ENCODE peak calls at places on chromosomes 3 and 15, in five cellular contexts. One of them, this sample, is unnamed.

GRCh38 chr3:36792342-36792741 is 28.0 kb upstream of the DCLK3 start:
- DNase-seq in AG09309: no peak
- DNase-seq in progenitor cell of endocrine pancreas: peak; percentile 14
- DNase-seq in MCF 10A: peak; percentile 51
- DNase-seq in K562: peak; percentile 57
- DNase-seq in this sample: peak; percentile 31

GRCh38 chr15:98746756-98747155 is 98.4 kb downstream of the IGF1R start:
- DNase-seq in AG09309: no peak
- DNase-seq in progenitor cell of endocrine pancreas: no peak
- DNase-seq in MCF 10A: no peak
- DNase-seq in K562: no peak
- DNase-seq in this sample: no peak

GRCh38 chr3:11323827-11324226 is 51.6 kb downstream of the ATG7 start:
- DNase-seq in AG09309: peak; percentile 7
- DNase-seq in progenitor cell of endocrine pancreas: no peak
- DNase-seq in MCF 10A: no peak
- DNase-seq in K562: no peak
- DNase-seq in this sample: no peak

GRCh38 chr3:174330303-174330702 is 528.8 kb upstream of the NAALADL2 start:
- DNase-seq in AG09309: peak; percentile 81
- DNase-seq in progenitor cell of endocrine pancreas: no peak
- DNase-seq in MCF 10A: peak; percentile 46
- DNase-seq in K562: no peak
- DNase-seq in this sample: no peak

GRCh38 chr3:45968706-45969105 is 25.4 kb downstream of the CXCR6 start:
- DNase-seq in AG09309: no peak
- DNase-seq in progenitor cell of endocrine pancreas: no peak
- DNase-seq in MCF 10A: no peak
- DNase-seq in K562: no peak
- DNase-seq in this sample: no peak

GRCh38 chr3:53224026-53224425 is 31.8 kb downstream of the TKT start:
- DNase-seq in AG09309: no peak
- DNase-seq in progenitor cell of endocrine pancreas: no peak
- DNase-seq in MCF 10A: no peak
- DNase-seq in K562: no peak
- DNase-seq in this sample: no peak

GRCh38 chr15:32794973-32795372 is 77.2 kb downstream of the GREM1 start:
- DNase-seq in AG09309: no peak
- DNase-seq in progenitor cell of endocrine pancreas: no peak
- DNase-seq in MCF 10A: peak; percentile 73
- DNase-seq in K562: no peak
- DNase-seq in this sample: no peak

GRCh38 chr3:29557186-29557585 is 276.3 kb downstream of the RBMS3 start:
- DNase-seq in AG09309: no peak
- DNase-seq in progenitor cell of endocrine pancreas: no peak
- DNase-seq in MCF 10A: no peak
- DNase-seq in K562: no peak
- DNase-seq in this sample: no peak

GRCh38 chr3:101179637-101180036 is 140.7 kb downstream of the IMPG2 start:
- DNase-seq in AG09309: peak; percentile 64
- DNase-seq in progenitor cell of endocrine pancreas: no peak
- DNase-seq in MCF 10A: peak; percentile 21
- DNase-seq in K562: no peak
- DNase-seq in this sample: no peak

GRCh38 chr15:55282284-55282833 is 7.3 kb downstream of the RAB27A start:
- DNase-seq in AG09309: peak; percentile 74
- DNase-seq in progenitor cell of endocrine pancreas: no peak
- DNase-seq in MCF 10A: peak; percentile 72
- DNase-seq in K562: peak; percentile 41
- DNase-seq in this sample: no peak

GRCh38 chr15:70101459-70102113 is 3.9 kb upstream of the TLE3 start:
- DNase-seq in AG09309: peak; percentile 11
- DNase-seq in progenitor cell of endocrine pancreas: peak; percentile 60
- DNase-seq in MCF 10A: peak; percentile 95
- DNase-seq in K562: peak; percentile 73
- DNase-seq in this sample: no peak

GRCh38 chr3:13011369-13012227 is 61.6 kb downstream of the IQSEC1 start:
- DNase-seq in AG09309: no peak
- DNase-seq in progenitor cell of endocrine pancreas: no peak
- DNase-seq in MCF 10A: peak; percentile 50
- DNase-seq in K562: no peak
- DNase-seq in this sample: peak; percentile 88

GRCh38 chr15:79370716-79371115 is 59.8 kb downstream of the TMED3 start:
- DNase-seq in AG09309: peak; percentile 52
- DNase-seq in progenitor cell of endocrine pancreas: no peak
- DNase-seq in MCF 10A: no peak
- DNase-seq in K562: no peak
- DNase-seq in this sample: no peak

GRCh38 chr3:9278498-9278897 is 29.1 kb upstream of the SRGAP3 start:
- DNase-seq in AG09309: no peak
- DNase-seq in progenitor cell of endocrine pancreas: no peak
- DNase-seq in MCF 10A: no peak
- DNase-seq in K562: no peak
- DNase-seq in this sample: no peak

GRCh38 chr3:46930945-46931403 is 45.6 kb downstream of the CCDC12 start:
- DNase-seq in AG09309: no peak
- DNase-seq in progenitor cell of endocrine pancreas: no peak
- DNase-seq in MCF 10A: no peak
- DNase-seq in K562: no peak
- DNase-seq in this sample: no peak

GRCh38 chr3:128473180-128473519 is 6.5 kb upstream of the DNAJB8 start:
- DNase-seq in AG09309: no peak
- DNase-seq in progenitor cell of endocrine pancreas: no peak
- DNase-seq in MCF 10A: no peak
- DNase-seq in K562: no peak
- DNase-seq in this sample: no peak

GRCh38 chr3:62667714-62668113 is 207.5 kb downstream of the CADPS start:
- DNase-seq in AG09309: no peak
- DNase-seq in progenitor cell of endocrine pancreas: no peak
- DNase-seq in MCF 10A: peak; percentile 36
- DNase-seq in K562: peak; percentile 12
- DNase-seq in this sample: no peak

GRCh38 chr15:55775316-55775715 is 32.4 kb upstream of the PRTG start:
- DNase-seq in AG09309: peak; percentile 31
- DNase-seq in progenitor cell of endocrine pancreas: no peak
- DNase-seq in MCF 10A: peak; percentile 83
- DNase-seq in K562: no peak
- DNase-seq in this sample: no peak

GRCh38 chr3:102095383-102095782 is 246.1 kb downstream of the NFKBIZ start:
- DNase-seq in AG09309: no peak
- DNase-seq in progenitor cell of endocrine pancreas: no peak
- DNase-seq in MCF 10A: no peak
- DNase-seq in K562: no peak
- DNase-seq in this sample: no peak

GRCh38 chr3:100891033-100891432 is 102.2 kb downstream of the ABI3BP start:
- DNase-seq in AG09309: no peak
- DNase-seq in progenitor cell of endocrine pancreas: no peak
- DNase-seq in MCF 10A: peak; percentile 54
- DNase-seq in K562: no peak
- DNase-seq in this sample: no peak

GRCh38 chr3:169146112-169146665 is 517.3 kb downstream of the MECOM start:
- DNase-seq in AG09309: no peak
- DNase-seq in progenitor cell of endocrine pancreas: peak; percentile 29
- DNase-seq in MCF 10A: peak; percentile 75
- DNase-seq in K562: peak; percentile 58
- DNase-seq in this sample: peak; percentile 14

GRCh38 chr3:177554900-177555759 is 357.8 kb upstream of the TBL1XR1 start:
- DNase-seq in AG09309: peak; percentile 50
- DNase-seq in progenitor cell of endocrine pancreas: no peak
- DNase-seq in MCF 10A: peak; percentile 84
- DNase-seq in K562: no peak
- DNase-seq in this sample: no peak

GRCh38 chr3:140859592-140860336 is 81.9 kb upstream of the SLC25A36 start:
- DNase-seq in AG09309: no peak
- DNase-seq in progenitor cell of endocrine pancreas: no peak
- DNase-seq in MCF 10A: peak; percentile 13
- DNase-seq in K562: no peak
- DNase-seq in this sample: no peak

GRCh38 chr3:13057641-13058040 is 15.6 kb downstream of the IQSEC1 start:
- DNase-seq in AG09309: no peak
- DNase-seq in progenitor cell of endocrine pancreas: no peak
- DNase-seq in MCF 10A: no peak
- DNase-seq in K562: no peak
- DNase-seq in this sample: no peak

GRCh38 chr15:82532383-82532990 is 7.8 kb downstream of the RPS17 start:
- DNase-seq in AG09309: no peak
- DNase-seq in progenitor cell of endocrine pancreas: no peak
- DNase-seq in MCF 10A: peak; percentile 53
- DNase-seq in K562: no peak
- DNase-seq in this sample: no peak

GRCh38 chr15:82530006-82530405 is 10.3 kb downstream of the RPS17 start:
- DNase-seq in AG09309: no peak
- DNase-seq in progenitor cell of endocrine pancreas: no peak
- DNase-seq in MCF 10A: no peak
- DNase-seq in K562: no peak
- DNase-seq in this sample: no peak

GRCh38 chr15:82531496-82532382 is 8.5 kb downstream of the RPS17 start:
- DNase-seq in AG09309: no peak
- DNase-seq in progenitor cell of endocrine pancreas: no peak
- DNase-seq in MCF 10A: no peak
- DNase-seq in K562: no peak
- DNase-seq in this sample: no peak

GRCh38 chr15:82532991-82533481 is 7.2 kb downstream of the RPS17 start:
- DNase-seq in AG09309: no peak
- DNase-seq in progenitor cell of endocrine pancreas: no peak
- DNase-seq in MCF 10A: no peak
- DNase-seq in K562: no peak
- DNase-seq in this sample: no peak

DNA sequence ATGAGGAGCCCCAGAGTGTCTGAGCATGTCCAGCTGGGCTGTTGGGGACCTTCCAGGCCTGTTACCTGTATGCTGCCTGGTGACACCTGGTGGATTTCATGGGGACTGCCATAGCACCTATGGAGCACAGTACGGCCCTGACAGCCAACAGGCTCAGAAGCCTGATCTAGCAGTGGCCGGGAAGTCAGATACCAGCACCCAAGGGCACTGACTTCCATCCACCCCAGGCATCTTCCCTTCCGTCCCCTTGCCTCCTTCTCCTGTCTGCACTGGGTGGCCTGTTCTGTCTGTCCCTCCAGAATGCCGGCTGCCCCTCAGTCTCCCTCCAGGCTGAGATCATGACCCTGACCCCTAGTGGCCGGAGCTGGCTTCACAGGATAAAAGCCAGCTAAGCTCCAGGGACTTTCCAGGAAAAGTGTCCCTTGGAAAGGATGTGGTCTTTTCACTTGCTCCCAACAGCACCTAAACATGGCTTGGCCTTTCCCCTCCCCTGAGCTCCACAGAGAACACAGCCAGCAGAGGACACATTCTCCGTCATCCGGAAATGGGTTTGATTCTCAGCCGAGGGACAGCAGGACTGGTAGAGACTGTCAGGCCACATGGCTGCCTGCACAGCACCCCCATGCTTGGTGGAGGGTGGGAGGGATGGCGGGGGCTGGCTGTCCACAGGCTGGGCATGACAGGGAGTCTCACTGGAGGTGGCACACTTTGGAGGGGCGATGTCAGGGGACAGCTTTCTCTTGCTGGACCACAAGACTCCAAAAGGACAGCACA is 9.5 kb downstream of the RPS17 start:
- DNase-seq in AG09309: no peak
- DNase-seq in progenitor cell of endocrine pancreas: peak; percentile 60
- DNase-seq in MCF 10A: peak; percentile 76
- DNase-seq in K562: peak; percentile 73
- DNase-seq in this sample: peak; percentile 71
- TF ChIP-seq CTCF in AG09309: peak; percentile 83
- TF ChIP-seq CTCF in progenitor cell of endocrine pancreas: peak; percentile 91
- TF ChIP-seq CTCF in MCF 10A: peak; percentile 86
- TF ChIP-seq CTCF in K562: peak; percentile 53
- TF ChIP-seq CTCF in this sample: peak; percentile 80

DNA sequence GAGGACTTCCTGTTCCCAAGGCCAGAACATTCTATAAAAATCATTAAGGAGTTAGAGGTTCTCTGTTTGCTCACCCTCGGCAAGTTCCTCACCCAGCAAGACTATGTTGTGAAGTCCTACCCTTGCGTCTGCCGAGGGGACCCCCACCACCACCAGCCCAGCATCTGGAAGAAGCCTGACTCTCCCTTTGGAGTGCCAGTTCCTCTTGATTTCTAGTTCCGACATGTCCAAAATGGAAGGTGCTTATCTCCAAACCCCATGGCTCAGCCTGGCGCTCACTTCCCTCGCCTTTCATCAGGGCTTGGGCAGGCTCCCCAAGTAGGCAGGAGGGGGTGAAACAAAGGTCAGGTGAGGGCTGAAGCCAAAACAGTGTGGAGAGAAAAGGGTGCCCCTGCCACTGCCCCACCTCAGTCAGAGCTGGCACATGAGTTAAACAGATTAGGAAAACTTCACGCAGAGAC is 41.1 kb downstream of the BHLHE40 start:
- DNase-seq in AG09309: no peak
- DNase-seq in progenitor cell of endocrine pancreas: no peak
- DNase-seq in MCF 10A: no peak
- DNase-seq in K562: no peak
- DNase-seq in this sample: no peak
- TF ChIP-seq CTCF in AG09309: no peak
- TF ChIP-seq CTCF in progenitor cell of endocrine pancreas: no peak
- TF ChIP-seq CTCF in MCF 10A: no peak
- TF ChIP-seq CTCF in K562: no peak
- TF ChIP-seq CTCF in this sample: no peak

DNA sequence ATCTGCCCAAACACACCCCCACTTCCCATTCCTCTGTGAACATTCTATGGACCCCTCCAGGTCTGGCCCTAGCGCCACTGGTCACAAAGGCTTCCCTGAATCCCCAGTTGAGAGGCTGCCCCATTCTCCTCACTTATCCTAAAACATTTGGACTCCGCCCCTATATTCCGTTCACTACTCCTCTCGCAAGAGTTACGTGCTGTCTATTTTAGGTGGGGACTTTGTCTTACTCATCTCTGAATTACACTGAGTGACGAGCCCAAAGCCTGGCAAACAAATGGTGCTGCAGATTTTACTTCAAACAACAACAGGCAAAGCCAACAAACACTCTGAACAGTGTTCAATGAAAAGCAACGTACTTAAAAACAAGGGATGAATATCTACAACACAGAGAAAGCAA is 14.5 kb downstream of the PCSK6 start:
- DNase-seq in AG09309: no peak
- DNase-seq in progenitor cell of endocrine pancreas: no peak
- DNase-seq in MCF 10A: no peak
- DNase-seq in K562: no peak
- DNase-seq in this sample: no peak
- TF ChIP-seq CTCF in AG09309: no peak
- TF ChIP-seq CTCF in progenitor cell of endocrine pancreas: no peak
- TF ChIP-seq CTCF in MCF 10A: no peak
- TF ChIP-seq CTCF in K562: no peak
- TF ChIP-seq CTCF in this sample: no peak

GRCh38 chr3:186587183-186587582 is 16.7 kb downstream of the DNAJB11 start:
- DNase-seq in AG09309: no peak
- DNase-seq in progenitor cell of endocrine pancreas: no peak
- DNase-seq in MCF 10A: no peak
- DNase-seq in K562: no peak
- DNase-seq in this sample: no peak

GRCh38 chr3:186589856-186590579 is 19.5 kb downstream of the DNAJB11 start:
- DNase-seq in AG09309: no peak
- DNase-seq in progenitor cell of endocrine pancreas: no peak
- DNase-seq in MCF 10A: peak; percentile 87
- DNase-seq in K562: no peak
- DNase-seq in this sample: no peak

GRCh38 chr3:186588619-186589018 is 18.1 kb downstream of the DNAJB11 start:
- DNase-seq in AG09309: no peak
- DNase-seq in progenitor cell of endocrine pancreas: no peak
- DNase-seq in MCF 10A: peak; percentile 75
- DNase-seq in K562: peak; percentile 38
- DNase-seq in this sample: no peak

GRCh38 chr3:186590580-186591296 is 20.2 kb downstream of the DNAJB11 start:
- DNase-seq in AG09309: no peak
- DNase-seq in progenitor cell of endocrine pancreas: no peak
- DNase-seq in MCF 10A: no peak
- DNase-seq in K562: no peak
- DNase-seq in this sample: no peak

GRCh38 chr3:186589115-186589514 is 18.6 kb downstream of the DNAJB11 start:
- DNase-seq in AG09309: no peak
- DNase-seq in progenitor cell of endocrine pancreas: no peak
- DNase-seq in MCF 10A: peak; percentile 73
- DNase-seq in K562: peak; percentile 33
- DNase-seq in this sample: no peak
- TF ChIP-seq CTCF in AG09309: no peak
- TF ChIP-seq CTCF in progenitor cell of endocrine pancreas: peak; percentile 53
- TF ChIP-seq CTCF in MCF 10A: peak; percentile 33
- TF ChIP-seq CTCF in K562: peak; percentile 81
- TF ChIP-seq CTCF in this sample: no peak